ENCODE peak calls at places on chromosome 17, in five cellular contexts. V is HepG2, I is HCT116, E is SK-N-SH, Y is H1. Z is an unnamed sample.

GRCh38 chr17:10149573-10150399 is 48.6 kb downstream of the GAS7 start:
- DNase-seq in V (no peak), I (peak), E (no peak), Y (no peak), Z (peak)

GRCh38 chr17:35890774-35891155 is 10.6 kb upstream of the CCL5 start:
- DNase-seq in V (no peak), I (no peak), E (peak), Y (no peak), Z (peak)

GRCh38 chr17:80036715-80037477 is 454 bp downstream of the CCDC40 start:
- DNase-seq in V (peak), I (no peak), E (peak), Y (no peak), Z (no peak)

GRCh38 chr17:80871341-80871740 is 120.3 kb upstream of the CHMP6 start:
- DNase-seq in V (no peak), I (no peak), E (no peak), Y (no peak), Z (no peak)

GRCh38 chr17:66987059-66987616 is 22.6 kb downstream of the CACNG4 start:
- DNase-seq in V (no peak), I (no peak), E (peak), Y (no peak), Z (no peak)

GRCh38 chr17:75476274-75476673 is 19.8 kb downstream of the TMEM94 start:
- DNase-seq in V (no peak), I (no peak), E (no peak), Y (no peak), Z (no peak)

GRCh38 chr17:44012391-44012790 is 2.4 kb downstream of the TMEM101 start:
- DNase-seq in V (no peak), I (no peak), E (peak), Y (no peak), Z (no peak)

GRCh38 chr17:1736348-1737281 is 6.1 kb upstream of the SERPINF2 start:
- DNase-seq in V (peak), I (no peak), E (peak), Y (no peak), Z (no peak)

GRCh38 chr17:6040473-6040872 is 29.7 kb upstream of the WSCD1 start:
- DNase-seq in V (no peak), I (no peak), E (no peak), Y (no peak), Z (no peak)

GRCh38 chr17:80992077-80992947 is 671 bp downstream of the CHMP6 start:
- DNase-seq in V (no peak), I (no peak), E (peak), Y (no peak), Z (peak)

GRCh38 chr17:77400445-77400870 is 259.7 kb downstream of the SEC14L1 start:
- DNase-seq in V (no peak), I (no peak), E (peak), Y (no peak), Z (no peak)

GRCh38 chr17:80846932-80847331 is 144.7 kb upstream of the CHMP6 start:
- DNase-seq in V (no peak), I (no peak), E (no peak), Y (no peak), Z (no peak)

GRCh38 chr17:40556884-40557414 is 8.3 kb downstream of the CCR7 start:
- DNase-seq in V (no peak), I (no peak), E (peak), Y (no peak), Z (no peak)

GRCh38 chr17:42673885-42674754 is 2.7 kb downstream of the PLEKHH3 start:
- DNase-seq in V (peak), I (no peak), E (peak), Y (no peak), Z (peak)

GRCh38 chr17:19716108-19717030 is at the start of gene SLC47A2:
- DNase-seq in V (no peak), I (no peak), E (peak), Y (no peak), Z (no peak)

GRCh38 chr17:28547096-28547622 is 5.3 kb downstream of the UNC119 start:
- DNase-seq in V (no peak), I (no peak), E (no peak), Y (no peak), Z (no peak)

GRCh38 chr17:65287040-65287439 is 149.9 kb downstream of the RGS9 start:
- DNase-seq in V (no peak), I (no peak), E (no peak), Y (no peak), Z (no peak)

GRCh38 chr17:39239640-39240314 is 14.0 kb upstream of the STAC2 start:
- DNase-seq in V (peak), I (peak), E (peak), Y (no peak), Z (peak)

GRCh38 chr17:48542956-48543853 is 1.7 kb downstream of the HOXB2 start:
- DNase-seq in V (no peak), I (no peak), E (peak), Y (no peak), Z (peak)

GRCh38 chr17:78862073-78863023 is 21.7 kb upstream of the USP36 start:
- DNase-seq in V (peak), I (peak), E (no peak), Y (no peak), Z (no peak)

GRCh38 chr17:40560592-40561293 is 4.5 kb downstream of the CCR7 start:
- DNase-seq in V (no peak), I (no peak), E (no peak), Y (no peak), Z (no peak)

GRCh38 chr17:30969989-30970680 is 704 bp upstream of the RNF135 start:
- DNase-seq in V (no peak), I (no peak), E (no peak), Y (no peak), Z (peak)

GRCh38 chr17:76791053-76791980 is 53.4 kb downstream of the MFSD11 start:
- DNase-seq in V (peak), I (no peak), E (peak), Y (no peak), Z (no peak)

DNA sequence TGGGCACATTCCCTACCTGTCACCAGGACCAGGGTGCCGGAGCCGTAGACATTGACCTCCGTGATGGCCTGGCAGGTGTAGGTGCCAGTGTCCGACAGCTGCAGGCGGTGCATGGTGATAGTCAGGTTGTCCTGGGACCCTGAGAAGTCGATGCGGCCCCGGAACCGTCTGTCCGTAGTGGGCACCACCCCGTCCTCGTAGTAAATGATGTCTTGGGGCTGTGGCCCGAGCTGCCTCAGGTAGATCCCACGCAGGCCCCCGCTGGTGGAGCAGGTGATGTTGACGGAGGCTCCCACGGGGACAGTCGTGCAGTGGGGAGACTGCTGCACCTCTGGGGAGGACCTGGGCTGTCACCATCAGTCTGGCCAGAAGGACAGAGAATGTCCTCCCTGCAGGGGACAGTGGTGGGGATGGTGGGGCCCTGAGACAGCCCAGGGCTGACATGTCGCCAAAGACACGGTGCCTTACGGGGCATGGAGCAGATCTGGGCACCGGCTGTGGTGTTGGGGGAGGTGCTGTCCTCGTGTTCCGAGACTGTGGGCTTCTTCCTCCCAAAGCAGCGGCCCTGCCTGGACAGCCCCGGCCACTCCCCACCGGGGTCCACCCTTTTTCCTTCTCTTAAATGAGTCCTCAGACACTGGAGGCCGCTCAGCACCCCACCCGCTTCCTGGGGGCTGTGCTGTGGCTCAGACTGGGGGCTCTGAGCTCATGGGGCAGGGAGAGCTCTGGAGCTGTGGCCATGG is 586 bp downstream of the CD7 start:
- DNase-seq in V (no peak), I (no peak), E (no peak), Y (no peak), Z (no peak)
- TF ChIP-seq JUND in V (no peak), I (no peak), E (no peak), Y (no peak), Z (no peak)

GRCh38 chr17:57735707-57736106 is 9.4 kb downstream of the CCDC182 start:
- DNase-seq in V (peak), I (peak), E (peak), Y (no peak), Z (no peak)
- TF ChIP-seq JUND in V (no peak), I (no peak), E (no peak), Y (no peak), Z (no peak)

DNA sequence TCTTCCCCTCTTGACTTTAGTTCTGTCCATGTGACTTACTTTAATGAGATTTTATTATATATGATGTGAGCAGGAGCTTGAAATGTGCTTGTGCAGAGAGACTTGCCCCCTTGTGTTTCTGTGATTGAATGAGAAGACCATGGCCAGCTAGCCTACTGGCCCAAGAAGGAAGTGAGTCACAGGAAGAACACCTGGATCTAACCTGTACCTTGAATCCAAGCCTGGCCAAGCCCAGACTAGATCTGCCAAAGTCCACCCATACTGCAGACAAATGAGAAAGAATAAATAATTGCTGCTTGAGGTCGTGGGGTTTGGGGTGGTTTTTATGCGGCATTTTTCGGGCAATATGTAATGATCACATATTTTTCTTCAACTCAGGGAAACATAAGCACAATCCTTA is 9.6 kb downstream of the ABCA10 start:
- DNase-seq in V (no peak), I (no peak), E (no peak), Y (no peak), Z (no peak)
- TF ChIP-seq JUND in V (no peak), I (no peak), E (no peak), Y (no peak), Z (no peak)

GRCh38 chr17:60862482-60862881 is 184.8 kb downstream of the BCAS3 start:
- DNase-seq in V (no peak), I (no peak), E (no peak), Y (no peak), Z (no peak)
- TF ChIP-seq JUND in V (no peak), I (no peak), E (no peak), Y (no peak), Z (no peak)

DNA sequence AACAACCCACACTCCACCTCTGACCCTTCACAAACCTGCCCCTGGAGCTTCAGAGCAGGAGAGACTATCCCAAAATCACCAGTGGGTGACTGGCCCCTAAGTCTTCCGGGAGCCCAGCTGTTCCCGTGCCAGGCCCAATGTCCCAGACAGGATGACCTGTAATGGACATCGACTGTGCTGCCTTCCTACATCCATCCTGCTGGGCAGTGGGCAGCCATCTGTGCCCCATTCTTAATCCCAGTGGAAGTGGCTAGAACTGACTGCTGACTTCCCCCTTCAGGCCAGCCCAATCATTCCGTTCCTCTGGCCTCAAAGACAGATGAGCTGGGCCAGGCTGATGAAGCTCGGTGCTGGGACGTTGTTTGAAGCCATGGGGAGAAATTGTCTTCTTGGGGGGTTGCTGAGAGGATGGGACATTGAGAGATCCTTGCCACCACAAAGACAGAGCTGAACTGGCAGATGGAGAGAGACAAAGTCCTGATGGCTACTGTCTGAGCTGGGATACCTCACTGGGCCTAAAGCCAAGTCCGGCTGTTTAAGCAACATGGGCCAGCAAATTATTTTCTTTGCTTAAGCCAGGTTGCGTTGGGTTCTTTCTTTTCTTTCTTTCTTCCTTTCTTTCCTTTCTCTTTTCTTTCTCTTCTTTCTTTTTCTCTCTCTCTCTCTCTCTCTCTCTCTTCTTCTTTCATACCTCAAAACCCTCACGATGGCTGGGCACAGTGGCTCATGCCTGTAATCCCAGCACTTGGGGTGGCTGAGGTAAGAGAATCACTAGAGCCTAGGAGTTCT is 17.9 kb upstream of the ALOX15B start:
- DNase-seq in V (no peak), I (no peak), E (no peak), Y (no peak), Z (no peak)
- TF ChIP-seq JUND in V (no peak), I (no peak), E (no peak), Y (no peak), Z (no peak)

Z was measured in T47D.